ENCODE peak calls at places on chromosomes 16 and 17, in four cellular contexts. N, O, U and H are unnamed samples. For H3K9me2, the result is how much of the 10 kb centered on the place peaks cover.

GRCh38 chr17:71304498-71305158 is 816.2 kb upstream of the SOX9 start:
- DNase-seq in N (peak), O (no peak), U (no peak), H (no peak)

GRCh38 chr17:49604314-49604869 is 28.7 kb downstream of the NXPH3 start:
- DNase-seq in U (no peak), N (no peak), O (no peak), H (no peak)

GRCh38 chr17:1188812-1189211 is 9.0 kb upstream of the ABR start:
- DNase-seq in O (no peak), N (no peak), U (no peak), H (peak)

GRCh38 chr16:3235856-3236669 is 1.1 kb upstream of the ZNF200 start:
- DNase-seq in N (peak), U (no peak), O (no peak), H (no peak)

GRCh38 chr17:79053251-79053925 is 21.2 kb upstream of the ENGASE start:
- DNase-seq in N (no peak), U (no peak), O (no peak), H (no peak)

GRCh38 chr16:6231351-6231750 is 1101.3 kb upstream of the RBFOX1 start:
- DNase-seq in U (no peak), O (no peak), N (no peak), H (no peak)

GRCh38 chr17:82985973-82986372 is 93.4 kb upstream of the METRNL start:
- DNase-seq in O (no peak), U (peak), N (peak), H (peak)

GRCh38 chr17:31530391-31530990 is 139.0 kb downstream of the RAB11FIP4 start:
- DNase-seq in U (no peak), N (no peak), O (no peak), H (no peak)

GRCh38 chr17:4980644-4981216 is 6.7 kb downstream of the CAMTA2 start:
- DNase-seq in U (peak), O (no peak), N (peak), H (peak)

GRCh38 chr16:951660-952301 is 19.0 kb downstream of the LMF1 start:
- DNase-seq in U (no peak), O (no peak), N (no peak), H (no peak)

GRCh38 chr17:79082311-79083190 is 7.9 kb downstream of the ENGASE start:
- DNase-seq in U (peak), N (peak), O (peak), H (peak)

GRCh38 chr16:78269251-78269650 is 169.8 kb downstream of the WWOX start:
- DNase-seq in U (no peak), O (no peak), N (no peak), H (no peak)

GRCh38 chr17:27896656-27897055 is 3.5 kb upstream of the LYRM9 start:
- DNase-seq in N (no peak), U (no peak), O (no peak), H (no peak)

GRCh38 chr16:17803625-17804410 is 333.1 kb upstream of the XYLT1 start:
- DNase-seq in O (no peak), U (no peak), N (no peak), H (no peak)

GRCh38 chr16:2023098-2023925 is 3.4 kb upstream of the NHERF2 start:
- DNase-seq in O (peak), U (peak), N (peak), H (peak)

GRCh38 chr17:79928502-79929256 is 89.4 kb upstream of the CBX4 start:
- DNase-seq in N (no peak), U (no peak), O (no peak), H (no peak)

GRCh38 chr16:77037696-77038347 is 153.2 kb upstream of the MON1B start:
- DNase-seq in O (no peak), N (peak), U (no peak), H (no peak)

GRCh38 chr16:55737966-55738365 is 82.2 kb downstream of the SLC6A2 start:
- DNase-seq in N (no peak), O (no peak), U (no peak), H (no peak)

GRCh38 chr17:49910094-49910857 is 58.7 kb upstream of the DLX4 start:
- DNase-seq in N (peak), U (peak), O (no peak), H (no peak)

GRCh38 chr17:56912105-56912999 is 1.5 kb downstream of the TRIM25 start:
- DNase-seq in U (no peak), O (no peak), N (no peak), H (no peak)

GRCh38 chr17:66817750-66818149 is 17.2 kb upstream of the CACNG5 start:
- DNase-seq in N (no peak), U (no peak), O (no peak), H (no peak)

GRCh38 chr16:27920391-27920891 is 143.1 kb downstream of the GSG1L start:
- DNase-seq in U (peak), O (peak), N (peak), H (no peak)

GRCh38 chr16:3413730-3414379 is 12.8 kb downstream of the ZNF174 start:
- DNase-seq in O (no peak), N (peak), U (no peak), H (no peak)

GRCh38 chr16:4245400-4245799 is 3.5 kb upstream of the SRL start:
- DNase-seq in O (no peak), U (no peak), N (no peak), H (no peak)

GRCh38 chr17:70767102-70767701 is 597.9 kb downstream of the KCNJ2 start:
- DNase-seq in U (peak), N (peak), O (peak), H (peak)

GRCh38 chr16:52812945-52813556 is 239.6 kb downstream of the CHD9NB start:
- DNase-seq in N (no peak), U (no peak), O (peak), H (no peak)

DNA sequence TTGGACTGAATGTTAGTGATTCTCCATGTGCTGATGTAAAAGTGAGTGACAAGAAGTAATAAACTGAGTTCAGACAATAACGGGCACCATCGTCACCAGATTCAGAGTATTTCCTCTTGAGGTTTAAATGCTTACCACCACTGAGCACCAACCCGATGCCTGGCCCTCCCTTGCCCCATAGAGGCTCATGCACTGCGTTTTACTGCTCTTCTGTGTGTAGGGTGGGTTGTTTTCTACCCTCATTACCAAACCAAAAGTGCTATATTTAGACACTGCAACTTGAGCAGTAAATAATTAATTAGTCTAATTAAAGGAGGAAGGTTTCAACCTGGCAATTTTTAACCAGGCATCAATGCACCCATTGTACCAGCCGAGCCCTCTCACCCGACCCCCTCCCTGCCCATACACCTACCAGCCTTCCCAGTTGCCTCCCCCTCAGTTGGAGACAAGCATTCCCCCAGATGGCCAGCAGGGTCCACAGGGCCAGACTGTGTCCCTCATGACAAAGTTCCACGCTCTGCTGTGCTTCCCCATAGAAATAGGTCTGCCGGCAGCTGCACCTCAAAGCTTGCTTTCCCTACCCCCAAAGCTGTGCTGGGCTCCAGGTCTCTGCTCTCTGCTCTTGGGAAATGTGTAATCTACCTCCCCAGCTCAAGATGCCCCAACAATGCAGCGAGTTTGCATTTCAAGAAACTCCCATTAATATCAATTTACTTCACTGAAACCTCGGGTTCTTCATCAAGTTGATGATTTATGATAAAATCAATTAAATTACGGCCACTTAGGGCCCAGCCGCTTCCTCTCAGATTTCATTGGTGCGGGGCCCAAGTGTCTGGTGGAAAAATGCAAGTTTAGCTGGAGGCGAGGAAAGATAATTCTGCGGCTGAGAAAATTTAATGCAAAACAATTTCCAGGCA is 16.0 kb downstream of the HOXB4 start:
- DNase-seq in U (no peak), O (no peak), N (no peak), H (no peak)
- TF ChIP-seq CTCF in U (peak), O (peak), N (no peak), H (no peak)

DNA sequence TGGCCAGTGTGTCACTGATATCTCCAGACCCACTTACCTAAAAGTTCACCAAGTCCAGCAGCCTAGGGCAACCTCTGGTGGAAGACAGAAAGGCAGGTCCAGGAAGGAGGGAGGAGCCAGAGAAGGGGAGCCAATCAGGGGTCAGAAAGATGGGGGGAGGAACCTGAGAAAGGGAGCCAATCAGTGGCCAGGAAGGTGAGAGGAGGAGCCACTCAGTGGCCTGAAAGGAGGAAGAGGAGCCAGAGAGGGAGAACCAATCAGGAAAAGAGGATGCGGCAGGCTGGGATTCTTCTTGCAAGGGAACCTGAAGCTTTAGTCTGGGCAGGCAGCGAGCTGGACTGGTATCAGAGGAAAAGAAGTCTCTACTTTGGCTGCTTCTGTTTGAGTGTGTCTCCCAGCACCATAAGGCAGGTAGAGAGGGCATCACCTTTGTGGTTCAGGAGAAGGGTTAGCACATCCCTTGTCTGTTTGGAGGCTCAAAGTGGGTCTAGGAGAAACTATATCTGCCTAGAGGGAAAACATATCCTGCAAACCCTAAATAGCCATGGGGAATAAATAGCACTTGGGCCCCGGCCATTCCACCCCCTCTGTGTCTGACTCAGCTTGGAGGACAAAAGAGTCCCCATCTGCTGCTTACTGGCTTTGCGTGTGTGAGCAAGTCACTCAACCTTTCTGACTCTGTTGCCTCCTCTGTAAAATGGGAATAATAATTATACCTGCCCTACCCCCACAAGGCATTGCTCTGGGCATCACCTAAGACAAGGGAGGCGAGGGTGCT is 43.4 kb upstream of the CRHR1 start:
- DNase-seq in N (peak), O (peak), U (peak), H (peak)
- H3K27ac ChIP-seq in N (no peak), O (no peak), U (no peak), H (no peak)

DNA sequence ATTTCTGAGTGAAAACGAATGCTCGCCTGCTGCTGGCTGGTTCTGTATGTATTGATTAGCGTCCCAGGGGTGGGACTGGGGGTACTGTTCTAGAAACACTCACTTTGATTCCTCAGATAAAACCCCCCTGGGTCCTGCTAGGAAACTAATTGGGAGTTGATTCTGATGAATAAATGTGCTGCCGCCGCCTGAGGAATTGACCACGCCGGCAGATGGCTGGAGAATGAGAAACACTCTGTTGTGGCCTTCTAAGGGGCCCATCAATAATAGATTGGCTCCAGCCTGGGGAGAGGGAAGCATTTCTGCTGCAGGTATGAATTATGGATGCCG is 132.4 kb upstream of the HS3ST2 start:
- DNase-seq in U (no peak), N (no peak), O (no peak), H (no peak)
- H3K9me2 ChIP-seq in U (under half), N (under half), O (under half), H (under half)

DNA sequence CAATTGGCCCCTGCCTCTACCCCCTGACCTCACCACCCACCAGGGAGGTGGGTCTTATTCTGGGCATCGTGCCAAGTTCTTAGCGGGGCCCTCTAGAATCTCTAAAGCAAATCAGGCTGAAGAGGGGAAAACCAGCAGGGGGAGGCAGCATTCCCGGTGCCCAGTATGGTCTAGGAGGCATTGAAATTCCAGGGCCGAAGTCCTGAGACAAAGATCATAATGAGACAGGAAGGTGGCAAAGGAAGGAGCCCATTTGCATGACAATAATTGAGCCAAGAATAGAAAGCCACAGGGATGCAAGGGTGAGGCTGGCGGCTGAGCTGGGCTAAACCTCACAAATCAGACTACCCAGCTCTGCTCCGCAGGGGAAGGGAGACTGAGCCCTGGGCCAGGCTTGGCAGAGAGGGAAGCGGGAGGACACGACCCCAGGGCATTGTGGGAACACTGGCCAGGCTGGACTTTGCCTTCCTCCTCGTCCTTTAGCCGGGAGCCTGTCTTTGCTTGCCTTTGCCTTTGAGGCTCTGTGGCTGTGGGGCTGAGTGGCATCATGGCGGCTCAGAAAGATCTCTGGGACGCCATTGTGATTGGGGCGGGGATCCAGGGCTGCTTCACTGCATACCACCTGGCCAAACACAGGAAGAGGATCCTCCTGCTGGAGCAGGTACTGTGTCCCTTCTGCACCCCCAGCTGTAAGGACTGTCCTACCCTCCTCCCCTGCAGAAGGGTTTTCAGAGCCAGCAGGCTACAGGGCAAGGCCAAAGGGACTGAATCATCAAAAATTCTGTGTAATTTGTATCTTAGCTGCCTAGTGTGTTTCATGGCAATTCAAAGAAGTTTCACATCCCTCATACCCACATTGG is at the start of gene PIPOX:
- DNase-seq in N (peak), U (peak), O (no peak), H (peak)
- TF ChIP-seq CTCF in N (peak), U (peak), O (no peak), H (no peak)

DNA sequence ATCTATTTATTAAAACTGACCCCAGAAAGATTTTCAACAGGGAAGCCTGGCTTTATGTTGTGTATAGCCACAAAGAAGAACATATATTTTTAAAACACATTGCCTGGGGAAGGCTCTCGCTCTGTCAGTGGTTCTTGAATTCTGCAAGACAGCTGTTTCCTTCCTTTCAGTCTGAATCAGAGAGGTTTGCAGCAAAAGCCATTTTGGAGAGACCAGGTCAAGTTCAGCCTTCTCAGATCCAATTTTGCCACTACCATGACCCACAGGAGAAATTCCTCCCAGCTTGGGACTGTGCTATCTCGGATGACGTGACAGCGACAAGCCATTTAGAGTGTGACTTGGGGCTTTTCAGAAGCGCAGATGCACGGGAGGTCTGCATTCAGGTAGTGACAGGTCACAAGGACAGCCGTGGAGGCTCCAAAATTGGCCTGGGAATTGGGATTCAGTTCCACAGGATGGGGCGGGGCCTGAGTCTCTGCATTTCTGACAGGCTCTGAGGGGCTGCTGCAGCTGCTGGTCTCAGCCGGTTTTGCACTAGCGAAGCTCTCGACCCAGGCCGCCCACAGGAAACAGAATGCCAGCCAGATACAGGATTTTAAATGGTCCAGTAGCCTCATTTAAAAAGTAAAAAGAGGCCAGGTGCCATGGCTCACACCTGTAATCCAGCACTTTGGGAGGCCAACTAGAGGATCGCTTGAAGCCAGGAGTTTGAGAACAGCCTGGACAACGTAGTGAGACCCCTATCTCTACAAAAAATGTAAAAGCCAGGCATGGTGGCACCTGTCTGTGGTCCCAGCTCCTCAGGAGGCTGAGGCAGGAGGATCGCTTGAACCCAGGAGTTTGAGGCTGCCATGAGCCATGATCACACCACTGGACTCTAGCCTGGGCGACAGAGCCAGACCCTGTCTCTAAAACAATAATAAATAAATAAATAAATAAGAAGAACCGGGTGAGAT is 196.6 kb upstream of the CIBAR2 start:
- DNase-seq in N (no peak), O (no peak), U (no peak), H (peak)
- H3K27ac ChIP-seq in N (no peak), O (no peak), U (no peak), H (peak)